ENCODE peak calls at places on chromosome 14, in four cellular contexts. X is mesendoderm, T is trophoblast cell, J is IMR-90. C is an unnamed sample.

GRCh38 chr14:90193925-90194324 is 62.4 kb upstream of the PSMC1 start:
- DNase-seq in X (peak), T (no peak), J (no peak), C (peak)

GRCh38 chr14:61076531-61076930 is 95.5 kb downstream of the SLC38A6 start:
- DNase-seq in X (no peak), T (no peak), J (peak), C (no peak)

GRCh38 chr14:64649383-64649998 is 54.7 kb upstream of the PLEKHG3 start:
- DNase-seq in X (peak), T (no peak), J (no peak), C (no peak)

GRCh38 chr14:96754162-96754844 is 42.9 kb upstream of the VRK1 start:
- DNase-seq in X (peak), T (no peak), J (peak), C (no peak)

GRCh38 chr14:106318700-106319099 is 792.3 kb downstream of the TMEM121 start:
- DNase-seq in X (no peak), T (no peak), J (no peak), C (no peak)

GRCh38 chr14:61219256-61219655 is 61.9 kb downstream of the TMEM30B start:
- DNase-seq in X (no peak), T (no peak), J (peak), C (no peak)

GRCh38 chr14:43803076-43803689 is 703.9 kb downstream of the FSCB start:
- DNase-seq in X (no peak), T (no peak), J (no peak), C (no peak)

GRCh38 chr14:60184597-60185555 is 19.7 kb upstream of the DHRS7 start:
- DNase-seq in X (no peak), T (no peak), J (no peak), C (no peak)

GRCh38 chr14:72787841-72788240 is 106.1 kb downstream of the DPF3 start:
- DNase-seq in X (no peak), T (no peak), J (no peak), C (no peak)

GRCh38 chr14:69069020-69069421 is 83.9 kb downstream of the DCAF5 start:
- DNase-seq in X (peak), T (no peak), J (peak), C (no peak)

GRCh38 chr14:21476526-21476924 is 234 bp downstream of the RAB2B start:
- DNase-seq in X (no peak), T (no peak), J (no peak), C (no peak)

GRCh38 chr14:71165121-71165574 is 257.9 kb downstream of the PCNX1 start:
- DNase-seq in X (peak), T (peak), J (peak), C (no peak)

GRCh38 chr14:34684578-34684977 is 29.8 kb downstream of the CFL2 start:
- DNase-seq in X (no peak), T (no peak), J (peak), C (no peak)

GRCh38 chr14:63266106-63266505 is 52.6 kb downstream of the GPHB5 start:
- DNase-seq in X (peak), T (no peak), J (peak), C (peak)

GRCh38 chr14:22753586-22753985 is 12.9 kb upstream of the OXA1L start:
- DNase-seq in X (no peak), T (no peak), J (no peak), C (no peak)

GRCh38 chr14:99522025-99522401 is 40.8 kb downstream of the CCNK start:
- DNase-seq in X (no peak), T (no peak), J (no peak), C (no peak)
- H2BK120ac ChIP-seq in X (no peak), T (no peak), J (peak), C (no peak)

DNA sequence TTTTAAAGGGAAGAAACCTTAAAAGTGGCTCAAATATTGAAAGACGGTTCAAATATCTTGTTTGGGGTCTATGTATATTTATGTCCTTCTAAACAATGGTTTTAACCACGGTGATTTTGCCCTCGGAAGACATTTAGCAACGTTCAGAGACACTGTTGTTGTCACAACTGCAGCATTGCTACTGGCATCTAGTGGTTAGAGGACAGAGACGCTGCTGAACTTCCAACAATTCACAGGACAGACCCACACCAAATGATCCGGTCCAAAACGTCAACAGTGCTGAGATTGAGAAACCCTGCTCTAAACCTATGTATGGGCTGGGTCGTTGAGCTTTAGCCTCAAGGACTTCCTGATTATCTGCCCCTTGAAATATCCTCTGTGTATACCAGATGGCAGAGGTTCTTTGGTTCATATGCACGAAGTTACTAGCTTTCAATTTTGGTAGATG is 1.7 kb downstream of the ANGEL1 start:
- DNase-seq in X (peak), T (peak), J (peak), C (no peak)
- H3K27ac ChIP-seq in X (no peak), T (no peak), J (no peak), C (no peak)

DNA sequence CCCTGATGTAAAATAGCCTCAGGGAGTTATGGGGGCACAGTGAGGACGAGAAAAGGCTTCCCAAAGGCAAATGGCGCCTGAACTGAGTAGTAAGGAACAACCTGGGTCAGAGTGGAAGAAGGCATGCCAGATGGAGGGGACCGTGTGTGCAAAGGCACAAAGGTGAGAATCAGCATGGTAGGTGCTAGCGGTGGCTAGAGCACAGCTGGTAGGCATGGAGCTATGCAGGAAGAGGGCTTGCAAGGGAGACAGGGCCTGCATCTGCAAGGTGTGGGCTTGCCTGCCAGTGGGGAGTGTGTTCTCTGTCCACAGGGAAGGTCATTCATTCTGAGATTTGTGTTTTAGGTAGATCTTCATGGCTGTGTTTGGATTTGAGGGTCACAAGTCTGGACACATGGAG is 18.5 kb upstream of the HSP90AA1 start:
- DNase-seq in X (no peak), T (no peak), J (no peak), C (no peak)
- H2BK120ac ChIP-seq in X (no peak), T (no peak), J (no peak), C (no peak)

DNA sequence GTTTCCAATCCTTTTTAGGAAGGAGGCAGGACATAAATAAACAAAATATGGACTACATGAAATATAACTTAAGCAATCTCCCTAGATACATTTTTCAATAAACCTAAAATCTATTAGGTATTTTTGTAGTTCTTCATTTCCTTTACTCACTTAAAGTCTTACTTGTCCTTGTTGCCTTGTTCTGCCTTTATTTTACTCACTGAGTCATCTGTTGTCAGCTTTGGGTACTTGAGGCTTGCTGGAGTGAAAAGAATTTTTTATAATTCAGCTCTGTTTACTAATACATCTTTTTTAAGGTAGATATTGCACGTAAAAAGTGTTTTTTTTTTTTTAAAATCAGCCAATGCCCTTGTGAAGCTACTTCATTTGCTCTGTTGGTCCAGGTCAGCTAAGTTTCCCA is 216.2 kb downstream of the PELI2 start:
- DNase-seq in X (no peak), T (no peak), J (peak), C (no peak)
- H3K27ac ChIP-seq in X (no peak), T (no peak), J (peak), C (no peak)

GRCh38 chr14:28161040-28161439 is 605.5 kb upstream of the FOXG1 start:
- DNase-seq in X (no peak), T (no peak), J (no peak), C (no peak)

GRCh38 chr14:28157887-28158791 is 608.4 kb upstream of the FOXG1 start:
- DNase-seq in X (no peak), T (no peak), J (no peak), C (peak)

GRCh38 chr14:28152453-28153044 is 614.0 kb upstream of the FOXG1 start:
- DNase-seq in X (no peak), T (no peak), J (no peak), C (no peak)

GRCh38 chr14:28151931-28152330 is 614.7 kb upstream of the FOXG1 start:
- DNase-seq in X (no peak), T (no peak), J (no peak), C (no peak)

GRCh38 chr14:28157289-28157869 is 609.2 kb upstream of the FOXG1 start:
- DNase-seq in X (no peak), T (no peak), J (no peak), C (no peak)
- H2BK120ac ChIP-seq in X (no peak), T (no peak), J (no peak), C (no peak)

GRCh38 chr14:23984891-23985607 is 3.7 kb upstream of the DHRS4L2 start:
- DNase-seq in X (no peak), T (peak), J (peak), C (no peak)
- H3K27ac ChIP-seq in X (no peak), T (no peak), J (no peak), C (no peak)

GRCh38 chr14:38730420-38730819 is 372.6 kb downstream of the SEC23A start:
- DNase-seq in X (no peak), T (no peak), J (no peak), C (no peak)
- H2BK120ac ChIP-seq in X (no peak), T (no peak), J (no peak), C (no peak)

GRCh38 chr14:100076133-100076532 is 10.9 kb downstream of the EVL start:
- DNase-seq in X (peak), T (peak), J (peak), C (peak)

GRCh38 chr14:100076630-100077029 is 11.4 kb downstream of the EVL start:
- DNase-seq in X (no peak), T (peak), J (peak), C (no peak)

GRCh38 chr14:100078997-100079561 is 13.9 kb downstream of the EVL start:
- DNase-seq in X (peak), T (no peak), J (peak), C (peak)

GRCh38 chr14:100078216-100078780 is 13.1 kb downstream of the EVL start:
- DNase-seq in X (peak), T (no peak), J (no peak), C (no peak)

DNA sequence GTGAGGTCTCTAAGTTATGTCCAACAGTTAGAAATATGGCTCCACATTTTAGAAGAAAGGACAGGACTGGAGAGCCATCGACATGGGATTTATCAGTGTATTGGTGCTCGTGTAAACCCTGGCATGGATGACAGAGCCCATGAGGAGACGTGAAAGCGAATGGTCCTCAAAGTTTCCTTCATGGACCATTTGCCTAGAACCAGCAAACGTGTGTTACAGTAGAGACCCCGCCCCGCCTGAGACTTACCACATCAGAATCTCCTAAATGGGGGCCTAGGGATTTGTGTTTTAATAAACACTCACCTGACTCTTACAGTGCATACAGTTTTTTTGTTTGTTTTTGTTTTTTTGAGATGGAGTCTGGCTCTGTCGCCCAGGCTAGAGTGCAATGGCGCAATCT is 12.2 kb downstream of the EVL start:
- DNase-seq in X (no peak), T (no peak), J (no peak), C (no peak)
- H3K27ac ChIP-seq in X (no peak), T (no peak), J (no peak), C (no peak)

DNA sequence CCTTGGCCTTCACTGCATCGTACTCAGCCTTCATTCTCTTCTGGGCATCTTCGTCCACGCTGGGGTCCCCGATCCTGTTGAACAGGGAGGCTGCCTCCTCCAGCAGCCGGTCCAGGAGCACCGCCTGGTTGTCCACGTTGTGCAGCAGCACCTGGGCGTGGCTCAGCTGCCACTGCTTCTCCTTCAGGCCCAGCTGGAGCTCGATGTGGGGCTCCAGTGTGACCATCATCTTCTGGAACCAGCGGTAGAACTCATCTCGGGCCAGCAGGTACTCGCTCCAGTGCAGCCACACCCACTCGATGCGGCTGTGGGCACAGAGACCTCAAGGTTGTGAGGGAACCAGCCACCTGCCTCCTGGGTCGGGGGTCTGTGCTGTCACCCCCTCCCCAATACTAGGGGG is 50.5 kb downstream of the SYNE3 start:
- DNase-seq in X (no peak), T (no peak), J (no peak), C (no peak)
- H2BK120ac ChIP-seq in X (no peak), T (no peak), J (no peak), C (no peak)

GRCh38 chr14:104697317-104697703 is 7.9 kb downstream of the INF2 start:
- DNase-seq in X (no peak), T (no peak), J (no peak), C (no peak)
- H3K27ac ChIP-seq in X (no peak), T (no peak), J (no peak), C (no peak)

C was measured in H9.